ENCODE peak calls at places on chromosomes 3 and 15, in five cellular contexts. P is body of pancreas, O is suprapubic skin, X is GM10248, F is astrocyte of the spinal cord. S is an unnamed sample.
A peak's percentile ranks its signal among the peaks of the same experiment; 100 is the strongest.

GRCh38 chr3:55860040-55860439 is 372.9 kb upstream of the WNT5A start:
- DNase-seq in X (no peak), F (no peak), O (no peak), P (no peak), S (no peak)

GRCh38 chr15:34318277-34319079 is 19.1 kb downstream of the SLC12A6 start:
- DNase-seq in X (peak; percentile 39), F (peak; percentile 60), O (no peak), P (peak; percentile 49), S (no peak)

GRCh38 chr3:130829575-130829947 is 64.3 kb upstream of the ATP2C1 start:
- DNase-seq in X (no peak), O (no peak), F (no peak), P (no peak), S (no peak)

GRCh38 chr3:188558343-188559068 is 404.5 kb downstream of the LPP start:
- DNase-seq in P (no peak), X (no peak), F (peak; percentile 44), O (no peak), S (no peak)

GRCh38 chr15:36844453-36845094 is 255.8 kb downstream of the MEIS2 start:
- DNase-seq in O (no peak), X (no peak), P (no peak), F (peak; percentile 49), S (no peak)

GRCh38 chr3:24110051-24110450 is 165.0 kb downstream of the NR1D2 start:
- DNase-seq in X (no peak), O (no peak), P (no peak), F (no peak), S (peak; percentile 64)

GRCh38 chr15:41891226-41891625 is 2.6 kb downstream of the SPTBN5 start:
- DNase-seq in F (no peak), P (no peak), X (no peak), O (no peak), S (no peak)

GRCh38 chr15:89058376-89058775 is 29.9 kb upstream of the ABHD2 start:
- DNase-seq in O (no peak), P (no peak), X (no peak), F (no peak), S (no peak)

GRCh38 chr3:172607305-172608121 is 84.3 kb upstream of the TNFSF10 start:
- DNase-seq in X (no peak), F (peak; percentile 91), P (no peak), O (no peak), S (no peak)

GRCh38 chr3:59185586-59186381 is 136.0 kb upstream of the CFAP20DC start:
- DNase-seq in O (no peak), F (peak; percentile 19), P (no peak), X (no peak), S (no peak)

GRCh38 chr3:161913786-161914389 is 417.3 kb downstream of the OTOL1 start:
- DNase-seq in P (no peak), X (no peak), F (peak; percentile 77), O (no peak), S (no peak)

GRCh38 chr15:58534556-58534955 is 102.8 kb downstream of the LIPC start:
- DNase-seq in P (no peak), X (no peak), F (no peak), O (no peak), S (no peak)

GRCh38 chr3:23701711-23702110 is 104.0 kb upstream of the UBE2E1 start:
- DNase-seq in O (peak; percentile 55), F (no peak), X (no peak), P (no peak), S (no peak)

GRCh38 chr3:155890671-155891190 is 20.3 kb downstream of the GMPS start:
- DNase-seq in X (no peak), F (no peak), P (no peak), O (no peak), S (no peak)

DNA sequence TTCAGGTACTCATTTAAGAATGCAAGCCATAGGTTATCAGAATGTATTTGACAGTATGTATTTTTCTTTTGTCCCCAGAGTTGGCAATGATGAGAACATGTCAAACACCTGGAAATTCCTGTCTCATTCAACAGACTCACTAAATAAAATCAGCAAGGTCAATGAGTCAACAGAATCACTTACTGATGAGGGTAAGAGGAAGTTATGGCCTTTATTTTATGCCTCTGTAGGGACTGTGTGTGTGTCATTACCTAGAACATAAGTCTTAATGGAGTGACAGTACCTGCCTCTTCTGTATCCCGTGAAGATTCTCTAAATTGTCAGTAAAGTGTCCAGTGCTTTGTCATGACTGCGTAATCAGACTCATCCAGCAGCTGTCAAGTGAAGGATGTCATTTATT is 77.5 kb downstream of the KLHL25 start:
- DNase-seq in X (no peak), P (no peak), F (no peak), O (no peak), S (no peak)
- TF ChIP-seq CTCF in X (no peak), P (no peak), F (no peak), O (no peak), S (no peak)

DNA sequence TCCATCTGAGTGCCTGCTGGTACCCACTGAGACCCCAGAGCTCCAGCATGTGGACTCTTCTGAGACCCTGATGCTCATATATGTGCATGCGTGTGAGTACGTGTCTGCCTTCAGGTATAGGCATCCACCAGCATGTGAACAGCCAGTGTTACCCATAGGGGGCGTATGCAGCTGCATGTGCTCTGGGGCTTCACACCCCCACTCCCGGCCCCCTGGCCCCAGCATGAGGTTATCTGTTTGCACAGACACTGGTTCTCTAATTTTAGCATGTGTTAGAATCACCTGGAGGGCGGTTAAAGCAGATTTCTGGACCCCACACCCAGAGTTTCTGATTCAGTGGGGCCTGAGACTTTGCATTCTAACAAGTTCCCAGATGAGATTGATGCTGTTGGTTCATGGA is 824 bp upstream of the CILP start:
- DNase-seq in O (no peak), F (no peak), P (no peak), X (peak; percentile 74), S (no peak)
- TF ChIP-seq CTCF in O (no peak), F (peak; percentile 52), P (no peak), X (peak; percentile 49), S (peak; percentile 40)

GRCh38 chr15:64150236-64150578 is 1.3 kb upstream of the SNX22 start:
- DNase-seq in P (no peak), O (no peak), F (no peak), X (no peak), S (no peak)

GRCh38 chr15:64151727-64152506 is at the start of gene SNX22:
- DNase-seq in P (peak; percentile 50), F (no peak), X (peak; percentile 40), O (peak; percentile 79), S (no peak)

GRCh38 chr15:64148168-64148567 is 3.4 kb upstream of the SNX22 start:
- DNase-seq in O (peak; percentile 40), F (no peak), X (no peak), P (no peak), S (no peak)

GRCh38 chr15:64148581-64148980 is 3.0 kb upstream of the SNX22 start:
- DNase-seq in P (no peak), O (no peak), F (no peak), X (no peak), S (no peak)

DNA sequence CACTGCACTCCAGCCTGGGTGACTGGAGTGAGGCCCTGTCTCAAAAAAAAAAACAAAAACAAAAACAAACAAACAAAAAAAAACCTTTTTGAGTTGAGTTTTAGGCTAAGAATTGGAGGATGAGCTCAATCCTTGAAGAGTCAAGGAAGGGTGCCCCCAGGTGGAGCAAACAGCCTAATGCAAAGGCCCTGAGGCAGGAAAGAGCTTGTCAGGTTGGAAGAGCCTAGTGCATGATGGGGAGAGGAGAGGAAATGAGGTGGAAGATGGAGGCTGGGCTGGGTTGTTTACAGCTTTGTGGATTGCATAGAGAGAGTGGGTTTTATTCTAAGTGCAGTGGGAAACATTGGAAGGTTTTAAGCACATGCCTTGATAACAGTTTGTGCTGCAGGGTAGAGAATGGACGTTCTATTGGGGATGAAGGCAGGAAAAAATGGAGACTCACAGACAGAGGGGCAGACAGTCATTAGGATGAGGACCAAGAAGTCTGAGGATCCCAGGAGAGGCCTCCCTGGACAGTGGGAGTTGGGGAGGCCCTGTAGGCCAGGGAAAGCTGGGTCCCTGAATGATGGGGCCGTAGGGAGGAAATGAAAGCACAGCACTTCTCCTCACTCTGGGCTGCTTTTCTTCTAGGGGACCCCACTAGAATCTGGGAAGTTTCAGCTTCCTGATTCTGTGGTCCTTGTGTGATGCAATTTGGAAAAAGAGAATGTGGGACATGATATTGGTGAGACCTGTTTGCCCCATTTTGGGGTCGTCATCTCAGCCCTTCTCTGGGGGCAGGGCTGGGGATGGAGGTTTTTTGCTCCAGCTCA is 1.9 kb upstream of the SNX22 start:
- DNase-seq in P (no peak), O (no peak), X (no peak), F (no peak), S (no peak)
- TF ChIP-seq CTCF in P (peak; percentile 5), O (no peak), X (no peak), F (peak; percentile 23), S (peak; percentile 16)

DNA sequence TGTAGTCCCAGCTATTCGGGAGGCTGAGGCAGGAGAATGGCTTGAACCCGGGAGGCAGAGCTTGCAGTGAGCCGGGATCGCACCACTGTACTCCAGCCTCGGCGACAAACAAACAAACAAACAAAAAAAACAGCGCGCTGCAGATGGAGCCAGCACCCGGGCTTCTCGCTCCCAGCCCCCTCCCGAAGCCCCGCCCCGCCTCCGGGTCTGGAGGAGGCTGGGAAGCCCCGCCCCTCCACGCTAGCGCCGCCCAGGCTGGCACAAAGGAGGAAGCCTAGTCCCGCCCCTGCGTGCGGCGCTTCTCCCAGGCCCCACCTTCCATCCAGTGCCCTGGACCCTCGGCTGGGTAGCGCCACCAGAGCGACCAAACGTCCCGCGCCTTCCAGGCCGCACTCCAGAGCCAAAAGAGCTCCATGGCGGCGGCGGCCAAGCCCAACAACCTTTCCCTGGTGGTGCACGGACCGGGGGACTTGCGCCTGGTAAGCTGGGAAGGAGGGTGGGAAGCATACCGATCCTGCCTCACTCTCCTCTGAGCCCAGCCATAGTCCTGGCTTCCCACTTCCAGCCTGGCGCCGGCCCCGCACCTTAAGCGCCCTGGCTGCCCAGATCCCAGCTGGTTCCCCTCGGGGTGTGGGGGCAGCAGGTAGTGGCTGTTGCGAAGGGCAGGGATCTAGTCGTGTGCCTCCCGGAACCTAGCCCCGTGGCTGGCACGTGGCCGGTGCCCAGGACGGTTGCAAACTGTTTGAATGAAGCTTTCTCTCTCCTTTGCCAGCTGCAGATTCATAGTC is at the start of gene SORD:
- DNase-seq in F (peak; percentile 84), X (peak; percentile 98), O (peak; percentile 93), P (peak; percentile 94), S (peak; percentile 8)
- TF ChIP-seq CTCF in F (no peak), X (no peak), O (no peak), P (no peak), S (no peak)

GRCh38 chr3:112759210-112759609 is 87.5 kb downstream of the CD200R1L start:
- DNase-seq in P (no peak), F (no peak), O (no peak), X (no peak), S (no peak)
- TF ChIP-seq CTCF in P (no peak), F (no peak), O (no peak), X (no peak), S (no peak)

GRCh38 chr15:59739557-59740186 is 50.6 kb upstream of the BNIP2 start:
- DNase-seq in O (no peak), F (no peak), X (no peak), P (no peak), S (no peak)

GRCh38 chr15:59738676-59739075 is 49.6 kb upstream of the BNIP2 start:
- DNase-seq in P (no peak), F (no peak), X (no peak), O (no peak), S (no peak)

GRCh38 chr15:59741274-59741906 is 52.3 kb upstream of the BNIP2 start:
- DNase-seq in P (no peak), O (no peak), X (no peak), F (peak; percentile 9), S (no peak)

DNA sequence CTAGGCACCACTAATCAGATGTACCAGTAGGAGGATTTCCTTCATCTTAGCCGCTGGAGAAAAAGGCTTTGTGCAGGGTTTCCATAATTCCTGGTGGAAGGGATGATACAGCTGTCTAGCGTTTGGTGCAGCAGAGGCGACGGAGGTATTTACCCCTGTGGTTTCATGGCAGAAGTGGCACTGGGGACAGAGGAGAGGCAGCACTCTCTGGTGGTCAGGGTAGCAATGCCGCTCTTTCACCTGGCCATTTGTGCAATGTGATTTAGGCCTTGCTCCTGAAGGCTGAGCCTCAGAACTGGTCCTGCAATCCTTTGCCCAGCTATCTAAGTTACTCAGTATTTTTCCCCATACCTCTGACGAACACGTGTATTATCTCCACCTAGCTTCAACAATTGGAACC is 47.1 kb upstream of the BNIP2 start:
- DNase-seq in F (no peak), X (no peak), P (no peak), O (no peak), S (no peak)
- TF ChIP-seq CTCF in F (no peak), X (no peak), P (no peak), O (no peak), S (no peak)